ENCODE peak calls at places on chromosome 10, in five cellular contexts. N is prostate gland, U is A549, V is psoas muscle, S is heart left ventricle. R is an unnamed sample.

GRCh38 chr10:99872367-99873162 is 90.1 kb downstream of the ABCC2 start:
- DNase-seq in N (no peak), U (no peak), V (no peak), S (no peak), R (no peak)

GRCh38 chr10:29394321-29394932 is 105.6 kb downstream of the LYZL1 start:
- DNase-seq in N (no peak), U (no peak), V (no peak), S (no peak), R (no peak)

GRCh38 chr10:132452651-132453469 is 55.9 kb downstream of the PWWP2B start:
- DNase-seq in N (peak; percentile 84), U (peak; percentile 85), V (peak; percentile 82), S (peak; percentile 80), R (peak; percentile 98)

GRCh38 chr10:76073524-76073923 is 642.1 kb downstream of the LRMDA start:
- DNase-seq in N (no peak), U (no peak), V (no peak), S (no peak), R (no peak)

GRCh38 chr10:59508296-59508695 is 145.9 kb upstream of the FAM13C start:
- DNase-seq in N (no peak), U (no peak), V (no peak), S (no peak), R (no peak)

GRCh38 chr10:35025916-35026315 is 64.2 kb downstream of the CUL2 start:
- DNase-seq in N (no peak), U (no peak), V (no peak), S (no peak), R (no peak)

GRCh38 chr10:6918305-6918704 is 338.2 kb upstream of the PRKCQ start:
- DNase-seq in N (no peak), U (no peak), V (peak; percentile 23), S (peak; percentile 31), R (peak; percentile 30)

GRCh38 chr10:22250897-22251605 is 33.2 kb upstream of the EBLN1 start:
- DNase-seq in N (no peak), U (no peak), V (no peak), S (no peak), R (no peak)

GRCh38 chr10:58158806-58159205 is 108.9 kb downstream of the IPMK start:
- DNase-seq in N (no peak), U (no peak), V (no peak), S (no peak), R (no peak)

GRCh38 chr10:79058899-79059771 is 9.6 kb upstream of the ZMIZ1 start:
- DNase-seq in N (no peak), U (no peak), V (no peak), S (no peak), R (peak; percentile 81)

GRCh38 chr10:78150756-78151155 is 117.1 kb downstream of the RPS24 start:
- DNase-seq in N (no peak), U (no peak), V (no peak), S (no peak), R (no peak)

GRCh38 chr10:35998036-35998435 is 355.9 kb upstream of the FZD8 start:
- DNase-seq in N (no peak), U (no peak), V (no peak), S (no peak), R (no peak)

GRCh38 chr10:29026065-29026797 is 262.6 kb upstream of the LYZL1 start:
- DNase-seq in N (no peak), U (no peak), V (no peak), S (no peak), R (no peak)

GRCh38 chr10:93383562-93383981 is 98.6 kb downstream of the MYOF start:
- DNase-seq in N (no peak), U (no peak), V (peak; percentile 27), S (no peak), R (no peak)

GRCh38 chr10:124244256-124244877 is 151.0 kb upstream of the CHST15 start:
- DNase-seq in N (no peak), U (no peak), V (no peak), S (no peak), R (no peak)

GRCh38 chr10:5904227-5904626 is 14.2 kb downstream of the FBH1 start:
- DNase-seq in N (no peak), U (no peak), V (no peak), S (no peak), R (no peak)

GRCh38 chr10:93751074-93751572 is 6.6 kb upstream of the LGI1 start:
- DNase-seq in N (no peak), U (no peak), V (no peak), S (no peak), R (no peak)

GRCh38 chr10:88038268-88038667 is 174.8 kb downstream of the PTEN start:
- DNase-seq in N (no peak), U (no peak), V (no peak), S (no peak), R (no peak)

GRCh38 chr10:29714096-29714874 is 79.5 kb upstream of the SVIL start:
- DNase-seq in N (no peak), U (peak; percentile 63), V (no peak), S (no peak), R (no peak)

GRCh38 chr10:116274141-116274861 is 1.3 kb upstream of the GFRA1 start:
- DNase-seq in N (no peak), U (peak; percentile 55), V (no peak), S (no peak), R (no peak)

GRCh38 chr10:124569623-124570470 is 108.2 kb downstream of the LHPP start:
- DNase-seq in N (no peak), U (no peak), V (peak; percentile 1), S (peak; percentile 12), R (no peak)

GRCh38 chr10:20017961-20018360 is 201.7 kb downstream of the PLXDC2 start:
- DNase-seq in N (no peak), U (no peak), V (no peak), S (no peak), R (no peak)

GRCh38 chr10:47253651-47254375 is 46.2 kb upstream of the GDF10 start:
- DNase-seq in N (no peak), U (no peak), V (peak; percentile 70), S (peak; percentile 86), R (peak; percentile 86)

GRCh38 chr10:70442332-70442988 is 979 bp upstream of the NODAL start:
- DNase-seq in N (no peak), U (no peak), V (no peak), S (no peak), R (no peak)

GRCh38 chr10:45581497-45582385 is 90.8 kb downstream of the ZFAND4 start:
- DNase-seq in N (no peak), U (no peak), V (no peak), S (no peak), R (no peak)

GRCh38 chr10:132506711-132507466 is 30.7 kb upstream of the INPP5A start:
- DNase-seq in N (no peak), U (no peak), V (no peak), S (no peak), R (no peak)

GRCh38 chr10:89548673-89549072 is 13.3 kb upstream of the SLC16A12 start:
- DNase-seq in N (no peak), U (no peak), V (no peak), S (no peak), R (no peak)

GRCh38 chr10:115355162-115355760 is 262.1 kb downstream of the ATRNL1 start:
- DNase-seq in N (peak; percentile 27), U (peak; percentile 43), V (no peak), S (no peak), R (peak; percentile 48)

GRCh38 chr10:13686331-13686752 is 99.6 kb downstream of the PRPF18 start:
- DNase-seq in N (peak; percentile 71), U (no peak), V (no peak), S (peak; percentile 67), R (no peak)

GRCh38 chr10:26407406-26407969 is 30.7 kb upstream of the APBB1IP start:
- DNase-seq in N (no peak), U (peak; percentile 74), V (no peak), S (no peak), R (no peak)

GRCh38 chr10:122176232-122176865 is 94.7 kb upstream of the BTBD16 start:
- DNase-seq in N (no peak), U (no peak), V (no peak), S (no peak), R (no peak)

GRCh38 chr10:123943307-123943706 is 51.7 kb upstream of the CPXM2 start:
- DNase-seq in N (no peak), U (no peak), V (no peak), S (no peak), R (no peak)

GRCh38 chr10:78038105-78038504 is 4.4 kb downstream of the RPS24 start:
- DNase-seq in N (no peak), U (no peak), V (no peak), S (no peak), R (no peak)

GRCh38 chr10:62817120-62817762 is 1.1 kb upstream of the EGR2 start:
- DNase-seq in N (peak; percentile 33), U (no peak), V (peak; percentile 63), S (peak; percentile 70), R (peak; percentile 78)

GRCh38 chr10:11854301-11854700 is 31.1 kb downstream of the PROSER2 start:
- DNase-seq in N (no peak), U (no peak), V (no peak), S (no peak), R (no peak)

GRCh38 chr10:59387951-59388431 is 25.6 kb upstream of the FAM13C start:
- DNase-seq in N (no peak), U (no peak), V (no peak), S (no peak), R (no peak)

GRCh38 chr10:1324914-1325313 is 268.7 kb downstream of the WDR37 start:
- DNase-seq in N (no peak), U (no peak), V (no peak), S (no peak), R (no peak)

GRCh38 chr10:103783686-103784085 is 71.7 kb downstream of the SH3PXD2A start:
- DNase-seq in N (no peak), U (no peak), V (no peak), S (no peak), R (no peak)
- H3K4me1 ChIP-seq in N (no peaks in the 10 kb centered on the region), U (peaks cover 15% of the 10 kb centered on the region), V (peaks cover 41% of the 10 kb centered on the region), S (peaks cover 37% of the 10 kb centered on the region), R (no peaks in the 10 kb centered on the region)

GRCh38 chr10:3671431-3671955 is 113.5 kb downstream of the KLF6 start:
- DNase-seq in N (no peak), U (no peak), V (no peak), S (no peak), R (no peak)
- TF ChIP-seq CTCF in N (no peak), U (no peak), V (no peak), S (no peak), R (no peak)

GRCh38 chr10:71965623-71966022 is 1.4 kb downstream of the CHST3 start:
- DNase-seq in N (no peak), U (no peak), V (no peak), S (no peak), R (no peak)
- H3K4me1 ChIP-seq in N (peaks cover 2% of the 10 kb centered on the region), U (peaks cover 56% of the 10 kb centered on the region), V (peaks cover 21% of the 10 kb centered on the region), S (peaks cover 37% of the 10 kb centered on the region), R (no peaks in the 10 kb centered on the region)

DNA sequence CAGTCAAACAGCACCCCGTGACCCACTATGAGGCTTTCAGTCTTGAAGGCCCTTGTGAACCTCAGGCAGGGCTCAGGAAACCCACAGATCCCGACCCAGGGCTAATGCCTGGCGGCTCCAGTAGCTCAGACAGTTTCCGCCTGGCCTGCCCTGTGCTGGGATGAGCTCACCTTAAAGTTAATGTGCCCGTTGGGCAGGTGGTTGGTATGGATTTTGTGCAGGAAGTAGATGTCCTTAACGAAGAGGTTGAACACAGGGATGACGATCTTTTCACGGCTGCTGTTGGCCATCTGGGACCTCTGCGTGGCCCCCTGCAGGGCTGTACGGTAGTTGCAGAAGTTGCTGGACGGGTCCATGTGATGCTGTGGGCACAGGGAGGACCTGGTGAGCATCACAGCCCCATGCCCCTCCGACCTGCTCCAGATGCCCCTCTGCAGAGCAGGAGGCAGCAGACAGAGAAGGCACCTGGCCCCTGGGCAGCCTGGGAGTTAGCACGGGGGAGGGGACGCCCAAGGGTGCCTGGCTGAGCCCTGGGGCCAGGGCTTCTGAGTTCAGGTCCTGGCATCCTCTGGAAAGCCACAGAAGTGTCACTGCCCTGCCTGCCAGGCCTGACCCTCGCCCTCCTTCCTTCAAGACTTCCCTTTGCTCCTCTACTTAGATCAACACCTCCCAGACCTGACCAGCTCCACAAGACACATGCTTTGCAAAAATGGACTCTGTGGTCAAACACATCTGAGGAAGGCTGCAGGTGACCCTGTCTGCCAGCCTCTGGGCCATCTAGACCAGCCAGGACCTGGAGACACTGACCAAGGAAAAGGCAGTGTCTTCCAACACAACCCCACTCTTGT is 59.8 kb downstream of the CSGALNACT2 start:
- DNase-seq in N (no peak), U (peak; percentile 47), V (no peak), S (no peak), R (no peak)
- TF ChIP-seq CTCF in N (no peak), U (no peak), V (no peak), S (peak; percentile 14), R (no peak)